ENCODE peak calls at places on chromosomes 11 and 22, in six cellular contexts. G, W, L, M, T and N are unnamed samples.

GRCh38 chr11:102284008-102284407 is 33.3 kb upstream of the BIRC3 start:
- DNase-seq in W (no peak), G (no peak), L (no peak), T (no peak), M (no peak), N (no peak)

GRCh38 chr11:124310746-124311145 is 3.0 kb downstream of the OR8D1 start:
- DNase-seq in W (peak), L (no peak), T (no peak), G (no peak), M (peak), N (no peak)

GRCh38 chr11:44189986-44190882 is 94.8 kb downstream of the EXT2 start:
- DNase-seq in M (no peak), W (no peak), T (no peak), L (no peak), G (no peak), N (no peak)

GRCh38 chr22:44707178-44707577 is 5.2 kb downstream of the PRR5 start:
- DNase-seq in L (no peak), T (no peak), W (no peak), G (no peak), M (no peak), N (no peak)

GRCh38 chr11:77299528-77299993 is 1.9 kb downstream of the GDPD4 start:
- DNase-seq in G (no peak), L (no peak), W (no peak), T (no peak), M (peak), N (no peak)

GRCh38 chr11:114128399-114128798 is 68.9 kb downstream of the ZBTB16 start:
- DNase-seq in M (no peak), W (no peak), L (no peak), T (no peak), G (no peak), N (no peak)

GRCh38 chr11:134504146-134504905 is 92.3 kb upstream of the B3GAT1 start:
- DNase-seq in L (no peak), W (no peak), G (peak), T (peak), M (no peak), N (no peak)

GRCh38 chr11:89487016-89487415 is 4.2 kb downstream of the NOX4 start:
- DNase-seq in T (no peak), G (no peak), W (no peak), L (no peak), M (peak), N (no peak)

GRCh38 chr11:65506316-65506769 is 7.5 kb downstream of the MALAT1 start:
- DNase-seq in G (no peak), W (no peak), M (no peak), L (no peak), T (no peak), N (no peak)

GRCh38 chr22:50720301-50720845 is 17.6 kb upstream of the ACR start:
- DNase-seq in G (no peak), T (peak), M (no peak), W (no peak), L (no peak), N (no peak)

GRCh38 chr11:95923441-95923729 is 522 bp downstream of the MTMR2 start:
- DNase-seq in W (no peak), M (no peak), G (no peak), L (no peak), T (no peak), N (no peak)

GRCh38 chr11:18248561-18248960 is at the start of gene SAA2:
- DNase-seq in M (no peak), L (no peak), T (no peak), G (no peak), W (no peak), N (no peak)

GRCh38 chr11:111918390-111919256 is at the start of gene C11orf52:
- DNase-seq in T (peak), M (peak), L (no peak), W (no peak), G (no peak), N (peak)

GRCh38 chr11:70005107-70005818 is 72.9 kb upstream of the ANO1 start:
- DNase-seq in M (peak), G (no peak), L (no peak), T (no peak), W (peak), N (no peak)

GRCh38 chr11:46285594-46286033 is 8.2 kb downstream of the CREB3L1 start:
- DNase-seq in W (no peak), G (no peak), L (no peak), M (no peak), T (no peak), N (no peak)

GRCh38 chr11:114297806-114298700 is 1.9 kb downstream of the NNMT start:
- DNase-seq in M (peak), G (no peak), T (peak), W (no peak), L (no peak), N (no peak)

GRCh38 chr11:45300715-45301114 is 14.6 kb upstream of the SYT13 start:
- DNase-seq in G (no peak), T (no peak), L (no peak), M (no peak), W (no peak), N (no peak)

GRCh38 chr11:36010010-36010740 is 66.3 kb downstream of the LDLRAD3 start:
- DNase-seq in W (no peak), M (peak), T (no peak), G (no peak), L (no peak), N (no peak)

GRCh38 chr11:1638344-1638743 is 8.8 kb downstream of the KRTAP5-5 start:
- DNase-seq in M (no peak), L (no peak), G (no peak), W (no peak), T (no peak), N (no peak)

GRCh38 chr11:48043111-48043997 is 63.0 kb downstream of the PTPRJ start:
- DNase-seq in M (no peak), G (no peak), W (no peak), T (no peak), L (no peak), N (no peak)

GRCh38 chr11:112042161-112042960 is 17.2 kb downstream of the DLAT start:
- DNase-seq in L (no peak), M (peak), T (no peak), W (no peak), G (no peak), N (no peak)

GRCh38 chr22:44385781-44386180 is 73.0 kb upstream of the SHISAL1 start:
- DNase-seq in L (no peak), T (peak), G (no peak), W (no peak), M (no peak), N (no peak)

GRCh38 chr11:78100276-78101040 is 20.8 kb upstream of the NDUFC2 start:
- DNase-seq in T (no peak), L (no peak), M (no peak), W (no peak), G (no peak), N (no peak)

GRCh38 chr22:17086301-17086700 is 1.5 kb downstream of the IL17RA start:
- DNase-seq in G (no peak), M (no peak), T (peak), L (no peak), W (no peak), N (no peak)

GRCh38 chr11:15670520-15671070 is 555.9 kb downstream of the INSC start:
- DNase-seq in T (peak), M (no peak), W (no peak), L (no peak), G (no peak), N (no peak)

GRCh38 chr11:36313750-36314500 is 17.8 kb downstream of the PRR5L start:
- DNase-seq in G (no peak), W (no peak), L (no peak), T (no peak), M (no peak), N (no peak)

GRCh38 chr11:67409261-67409666 is 5.4 kb downstream of the TBC1D10C start:
- DNase-seq in M (no peak), W (no peak), T (no peak), G (peak), L (peak), N (no peak)

GRCh38 chr11:76891285-76891684 is 30.6 kb downstream of the ACER3 start:
- DNase-seq in W (no peak), T (no peak), G (no peak), L (no peak), M (no peak), N (no peak)

GRCh38 chr11:11884774-11885481 is 43.2 kb downstream of the USP47 start:
- DNase-seq in G (no peak), W (no peak), T (no peak), M (no peak), L (no peak), N (no peak)

GRCh38 chr11:882593-882992 is 28.0 kb downstream of the CHID1 start:
- DNase-seq in W (no peak), L (no peak), G (no peak), M (no peak), T (no peak), N (no peak)

GRCh38 chr11:64060861-64061444 is 25.2 kb downstream of the FLRT1 start:
- DNase-seq in T (peak), W (no peak), L (peak), G (peak), M (peak), N (peak)

GRCh38 chr11:103805688-103806009 is 230.8 kb upstream of the DDI1 start:
- DNase-seq in G (no peak), T (no peak), L (no peak), M (no peak), W (no peak), N (no peak)

GRCh38 chr11:118619444-118620205 is 12.2 kb downstream of the PHLDB1 start:
- DNase-seq in L (no peak), G (no peak), M (peak), T (no peak), W (peak), N (no peak)

GRCh38 chr11:134101292-134101691 is 32.4 kb downstream of the JAM3 start:
- DNase-seq in W (no peak), L (no peak), M (peak), T (no peak), G (no peak), N (no peak)

GRCh38 chr11:87675993-87676392 is 499.2 kb downstream of the RAB38 start:
- DNase-seq in W (no peak), L (no peak), M (no peak), G (no peak), T (no peak), N (no peak)

GRCh38 chr22:47411006-47411405 is 648.6 kb downstream of the TBC1D22A start:
- DNase-seq in W (no peak), G (no peak), L (no peak), M (no peak), T (no peak), N (no peak)

GRCh38 chr22:37419916-37420655 is 7.2 kb downstream of the ELFN2 start:
- DNase-seq in W (no peak), M (peak), G (no peak), L (no peak), T (peak), N (no peak)

GRCh38 chr22:44683881-44684280 is 18.1 kb upstream of the PRR5 start:
- DNase-seq in W (no peak), G (no peak), T (no peak), M (no peak), L (no peak), N (no peak)

GRCh38 chr11:107631043-107631442 is 40.1 kb downstream of the ELMOD1 start:
- DNase-seq in T (no peak), M (no peak), G (no peak), L (no peak), W (no peak), N (no peak)
- TF ChIP-seq CTCF in T (no peak), M (no peak), G (no peak), L (no peak), W (no peak), N (no peak)

DNA sequence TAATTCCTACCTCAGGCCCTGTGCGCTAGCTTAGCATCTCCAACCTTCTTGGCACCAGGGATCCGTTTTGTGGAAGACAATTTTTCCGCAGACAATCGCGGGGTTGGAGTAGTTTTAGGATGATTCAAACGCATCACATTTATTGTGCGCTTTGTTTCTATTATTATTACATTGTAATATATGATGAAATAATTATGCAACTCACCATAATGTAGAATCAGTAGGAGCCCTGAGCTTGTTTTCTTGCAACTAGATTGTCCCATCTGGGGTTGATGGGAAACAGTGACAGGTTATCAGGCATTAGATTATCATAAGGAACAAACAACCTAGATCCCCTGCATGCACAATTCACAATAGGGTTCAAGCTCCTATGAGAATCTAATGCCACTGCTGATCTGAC is 52.3 kb downstream of the AMOTL1 start:
- DNase-seq in G (no peak), T (no peak), W (no peak), L (no peak), M (no peak), N (no peak)
- TF ChIP-seq CTCF in G (no peak), T (no peak), W (no peak), L (no peak), M (no peak), N (no peak)

DNA sequence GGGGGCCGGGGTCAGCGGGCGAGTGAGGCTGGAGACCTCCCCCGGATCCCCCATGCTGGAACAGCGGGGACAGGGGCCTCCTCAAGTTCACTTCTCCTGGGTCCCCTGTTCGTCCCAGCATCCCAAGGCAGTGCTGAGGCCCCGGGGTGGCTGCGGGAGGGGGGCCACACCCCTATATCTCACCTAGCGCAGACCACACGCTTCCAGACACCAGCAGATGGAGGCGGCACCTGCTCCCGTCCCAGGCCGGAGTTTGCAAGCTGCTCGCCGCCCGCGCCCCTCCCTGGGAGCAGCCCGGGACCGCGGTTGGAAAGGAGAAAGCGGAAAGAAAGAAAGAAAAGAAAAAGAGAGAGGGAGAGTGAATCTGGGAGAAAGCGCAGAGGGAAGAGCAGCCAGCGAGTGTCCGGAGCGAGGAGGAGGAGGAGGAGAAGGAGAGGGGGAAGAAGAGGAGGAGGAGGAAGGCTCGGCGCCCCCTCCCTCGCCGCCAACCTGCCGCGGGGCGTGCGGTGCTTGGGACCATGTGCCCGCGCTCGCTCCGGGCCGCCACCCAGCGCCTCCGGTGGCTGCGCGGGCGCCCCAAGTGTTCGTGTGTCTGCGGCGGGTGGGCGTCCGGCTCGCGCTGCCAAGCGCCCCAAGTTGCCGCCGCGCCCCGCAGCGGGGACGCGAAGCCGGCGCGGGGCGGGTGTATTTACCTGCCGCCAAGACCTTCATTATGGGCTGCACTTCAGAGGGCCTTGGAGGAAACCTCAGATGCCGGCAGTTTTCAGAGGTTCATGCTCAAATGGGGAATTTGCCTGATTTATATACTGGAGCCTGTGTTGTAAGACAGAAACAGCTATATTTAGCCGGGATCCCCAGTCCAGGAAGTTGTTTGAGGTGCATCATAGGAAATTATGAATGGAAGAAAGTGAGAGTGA is at the start of gene LIF:
- DNase-seq in M (peak), T (peak), W (no peak), L (no peak), G (peak), N (peak)
- TF ChIP-seq CTCF in M (no peak), T (peak), W (peak), L (no peak), G (peak), N (peak)

DNA sequence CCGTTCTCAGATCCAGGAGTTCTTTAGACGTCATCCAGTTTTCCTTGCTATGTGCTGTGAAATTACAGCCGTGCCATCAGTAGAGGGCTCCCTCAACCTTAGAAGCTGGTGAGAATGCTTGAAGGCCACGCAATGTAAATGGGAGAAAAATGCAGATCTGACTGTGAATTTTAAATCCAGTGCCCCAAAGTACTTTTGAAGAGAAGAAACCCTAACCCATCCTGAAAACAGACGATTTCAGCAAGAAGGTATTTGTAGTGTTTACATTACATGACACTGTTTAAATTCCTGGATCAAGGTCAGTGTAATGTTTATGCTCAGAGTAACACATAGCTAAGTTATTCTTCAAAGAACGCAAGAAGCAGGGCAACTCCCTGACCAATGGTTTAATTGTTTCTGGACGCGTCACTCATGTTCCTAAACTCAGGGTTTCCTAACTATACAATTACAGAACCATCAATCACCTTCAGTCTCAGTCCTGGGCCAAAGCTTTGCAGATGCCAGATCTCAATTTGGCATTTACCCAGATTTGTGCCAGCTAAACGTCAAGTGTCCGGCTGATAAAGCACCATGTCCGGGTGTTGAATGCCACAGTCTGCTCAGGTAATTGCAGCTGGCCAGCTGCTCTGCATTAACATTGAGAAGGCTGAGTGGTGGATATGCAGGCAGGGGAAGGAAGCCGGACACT is 38.2 kb downstream of the ADAMTS8 start:
- DNase-seq in T (no peak), W (peak), M (peak), G (no peak), L (no peak), N (no peak)
- TF ChIP-seq CTCF in T (peak), W (peak), M (peak), G (no peak), L (no peak), N (peak)

DNA sequence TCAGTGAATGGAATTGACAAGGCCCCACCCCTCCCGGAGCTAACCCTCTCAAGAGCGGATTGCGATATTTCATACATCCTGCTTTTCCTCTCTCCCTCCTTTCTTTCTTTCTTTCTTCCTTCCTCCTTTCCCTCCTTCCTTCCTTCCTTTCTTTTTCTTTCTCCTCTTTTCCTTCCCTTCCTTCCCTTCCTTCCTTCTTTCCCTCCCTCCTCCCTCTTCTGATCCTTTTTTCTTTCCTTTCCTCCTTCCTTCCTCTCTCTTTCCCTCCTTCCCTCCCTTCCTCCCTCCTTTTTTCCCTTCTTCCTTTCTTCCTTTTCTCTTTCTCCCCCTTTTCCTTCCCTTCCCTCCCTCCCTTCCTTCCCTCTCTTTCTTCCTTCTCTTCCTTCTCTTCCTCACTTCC is 15.0 kb upstream of the MN1 start:
- DNase-seq in M (no peak), G (no peak), W (no peak), L (no peak), T (no peak), N (no peak)
- TF ChIP-seq CTCF in M (no peak), G (no peak), W (no peak), L (no peak), T (no peak), N (no peak)

GRCh38 chr11:125756050-125756449 is 10.0 kb downstream of the PATE1 start:
- DNase-seq in T (no peak), G (no peak), M (no peak), L (no peak), W (no peak), N (no peak)

GRCh38 chr11:125745979-125746378 is at the start of gene PATE1:
- DNase-seq in G (no peak), T (no peak), M (no peak), W (no peak), L (no peak), N (no peak)

DNA sequence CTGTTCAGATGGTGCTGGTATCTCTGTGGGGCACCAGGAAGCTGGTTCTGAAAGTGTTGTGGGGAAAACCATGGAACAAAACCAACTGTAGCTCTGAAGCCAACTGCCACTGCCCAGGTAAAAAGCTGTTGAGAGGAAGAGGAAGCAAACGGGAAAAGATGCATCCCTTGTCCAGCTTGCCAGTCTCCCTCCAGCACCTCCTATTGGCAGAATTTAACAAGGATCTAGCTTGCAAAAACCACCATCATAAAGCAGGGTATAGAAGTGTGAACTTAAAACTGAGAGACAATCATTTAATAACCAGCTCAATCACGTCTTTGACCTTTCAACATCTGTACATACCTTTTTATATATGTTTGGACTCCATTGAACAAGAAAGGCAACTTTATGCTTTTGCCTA is 4.5 kb downstream of the PATE1 start:
- DNase-seq in T (no peak), G (no peak), M (no peak), L (no peak), W (no peak), N (no peak)
- TF ChIP-seq CTCF in T (peak), G (no peak), M (no peak), L (no peak), W (no peak), N (no peak)